ENCODE peak calls at places on chromosome 11, in eight cellular contexts. C is cortex of kidney, X is iPS DF 6.9, V is AG04449, W is ureter, P is cardiac fibroblast, I is frontal cortex, U is tibial nerve. Y is an unnamed sample.

GRCh38 chr11:15826826-15827225 is 529.5 kb downstream of the SOX6 start:
- DNase-seq in C (no peak), X (peak; percentile 39), V (no peak), W (no peak), P (peak; percentile 61), I (no peak), U (no peak), Y (no peak)

GRCh38 chr11:1072116-1072820 is 2.4 kb upstream of the MUC2 start:
- DNase-seq in C (no peak), X (no peak), V (no peak), W (no peak), P (peak; percentile 79), I (peak; percentile 53), U (no peak), Y (no peak)

GRCh38 chr11:34644669-34645406 is 23.9 kb downstream of the EHF start:
- DNase-seq in C (no peak), X (no peak), V (peak; percentile 63), W (no peak), P (peak; percentile 54), I (no peak), U (no peak), Y (no peak)

GRCh38 chr11:43738600-43739409 is 58.3 kb downstream of the HSD17B12 start:
- DNase-seq in C (no peak), X (no peak), V (peak; percentile 58), W (peak; percentile 45), P (peak; percentile 89), I (no peak), U (no peak), Y (no peak)

GRCh38 chr11:112465433-112466024 is 204.9 kb upstream of the PLET1 start:
- DNase-seq in C (no peak), X (no peak), V (no peak), W (no peak), P (no peak), I (no peak), U (no peak), Y (no peak)

GRCh38 chr11:69558519-69558941 is 77.1 kb downstream of the LINC01488 start:
- DNase-seq in C (no peak), X (no peak), V (no peak), W (no peak), P (no peak), I (no peak), U (no peak), Y (no peak)

GRCh38 chr11:17188675-17189074 is 19.1 kb downstream of the PIK3C2A start:
- DNase-seq in C (no peak), X (no peak), V (no peak), W (no peak), P (no peak), I (no peak), U (no peak), Y (no peak)

GRCh38 chr11:17384002-17384511 is 4.4 kb downstream of the KCNJ11 start:
- DNase-seq in C (no peak), X (peak; percentile 80), V (peak; percentile 26), W (peak; percentile 79), P (peak; percentile 89), I (no peak), U (peak; percentile 23), Y (peak; percentile 83)

GRCh38 chr11:94746721-94747120 is 21.4 kb upstream of the AMOTL1 start:
- DNase-seq in C (no peak), X (no peak), V (no peak), W (no peak), P (no peak), I (no peak), U (no peak), Y (peak; percentile 76)

GRCh38 chr11:123429851-123430735 is at the start of gene GRAMD1B:
- DNase-seq in C (no peak), X (peak; percentile 33), V (peak; percentile 71), W (peak; percentile 50), P (peak; percentile 65), I (peak; percentile 59), U (no peak), Y (peak; percentile 59)

GRCh38 chr11:46332568-46333128 is 14.6 kb upstream of the DGKZ start:
- DNase-seq in C (no peak), X (no peak), V (no peak), W (no peak), P (no peak), I (peak; percentile 56), U (no peak), Y (no peak)

GRCh38 chr11:112965601-112966125 is 4.4 kb downstream of the NCAM1 start:
- DNase-seq in C (no peak), X (no peak), V (no peak), W (no peak), P (no peak), I (no peak), U (no peak), Y (no peak)

GRCh38 chr11:2663915-2664314 is 35.9 kb downstream of the KCNQ1OT1 start:
- DNase-seq in C (no peak), X (no peak), V (no peak), W (no peak), P (no peak), I (no peak), U (no peak), Y (no peak)

GRCh38 chr11:118895093-118896039 is 11.7 kb downstream of the CXCR5 start:
- DNase-seq in C (no peak), X (no peak), V (no peak), W (no peak), P (no peak), I (no peak), U (no peak), Y (peak; percentile 31)

GRCh38 chr11:90134420-90135003 is at the start of gene NAALAD2:
- DNase-seq in C (no peak), X (peak; percentile 11), V (no peak), W (peak; percentile 44), P (peak; percentile 73), I (peak; percentile 8), U (peak; percentile 24), Y (no peak)

GRCh38 chr11:33696931-33697638 is 3.5 kb downstream of the C11orf91 start:
- DNase-seq in C (no peak), X (no peak), V (no peak), W (no peak), P (no peak), I (no peak), U (no peak), Y (no peak)

GRCh38 chr11:70490208-70490607 is 91.9 kb downstream of the CTTN start:
- DNase-seq in C (no peak), X (no peak), V (no peak), W (no peak), P (no peak), I (no peak), U (no peak), Y (no peak)

GRCh38 chr11:107564877-107565218 is 687 bp downstream of the ALKBH8 start:
- DNase-seq in C (no peak), X (no peak), V (no peak), W (no peak), P (no peak), I (no peak), U (no peak), Y (no peak)

GRCh38 chr11:93686812-93687211 is 25.3 kb downstream of the CEP295 start:
- DNase-seq in C (no peak), X (no peak), V (no peak), W (no peak), P (peak; percentile 92), I (no peak), U (no peak), Y (no peak)

GRCh38 chr11:119101367-119101758 is 290 bp downstream of the DPAGT1 start:
- DNase-seq in C (no peak), X (no peak), V (no peak), W (no peak), P (no peak), I (no peak), U (no peak), Y (no peak)

GRCh38 chr11:33692013-33692504 is 8.6 kb downstream of the C11orf91 start:
- DNase-seq in C (no peak), X (no peak), V (peak; percentile 88), W (peak; percentile 77), P (peak; percentile 97), I (peak; percentile 46), U (peak; percentile 63), Y (peak; percentile 79)

GRCh38 chr11:67345949-67346819 is 7.2 kb downstream of the POLD4 start:
- DNase-seq in C (no peak), X (no peak), V (no peak), W (no peak), P (peak; percentile 77), I (no peak), U (no peak), Y (peak; percentile 91)

GRCh38 chr11:3840870-3841425 is at the start of gene RHOG:
- DNase-seq in C (no peak), X (no peak), V (no peak), W (peak; percentile 90), P (peak; percentile 90), I (peak; percentile 90), U (peak; percentile 60), Y (peak; percentile 83)

GRCh38 chr11:35237860-35238715 is 99.1 kb downstream of the CD44 start:
- DNase-seq in C (no peak), X (peak; percentile 71), V (no peak), W (no peak), P (peak; percentile 40), I (no peak), U (no peak), Y (peak; percentile 46)

GRCh38 chr11:118152552-118153471 is at the start of gene SCN4B:
- DNase-seq in C (no peak), X (no peak), V (no peak), W (peak; percentile 60), P (peak; percentile 56), I (peak; percentile 87), U (no peak), Y (peak; percentile 19)

GRCh38 chr11:86515297-86516094 is 140.8 kb downstream of the CCDC81 start:
- DNase-seq in C (no peak), X (no peak), V (peak; percentile 72), W (no peak), P (peak; percentile 76), I (no peak), U (no peak), Y (no peak)

GRCh38 chr11:27509953-27510352 is 3.4 kb upstream of the LIN7C start:
- DNase-seq in C (no peak), X (no peak), V (no peak), W (no peak), P (no peak), I (no peak), U (no peak), Y (no peak)

GRCh38 chr11:74816664-74817063 is 68.0 kb downstream of the RNF169 start:
- DNase-seq in C (no peak), X (no peak), V (no peak), W (no peak), P (no peak), I (no peak), U (no peak), Y (no peak)

GRCh38 chr11:67646535-67647336 is 3.8 kb downstream of the ACY3 start:
- DNase-seq in C (no peak), X (no peak), V (no peak), W (peak; percentile 39), P (no peak), I (no peak), U (no peak), Y (peak; percentile 88)

GRCh38 chr11:59872076-59872475 is 5.8 kb upstream of the TCN1 start:
- DNase-seq in C (no peak), X (no peak), V (no peak), W (no peak), P (no peak), I (no peak), U (no peak), Y (no peak)

GRCh38 chr11:122863704-122864326 is 18.7 kb upstream of the JHY start:
- DNase-seq in C (no peak), X (no peak), V (no peak), W (no peak), P (peak; percentile 66), I (peak; percentile 29), U (peak; percentile 28), Y (peak; percentile 29)

GRCh38 chr11:115501895-115502589 is 2.2 kb downstream of the CADM1 start:
- DNase-seq in C (no peak), X (no peak), V (no peak), W (no peak), P (no peak), I (no peak), U (no peak), Y (no peak)

GRCh38 chr11:1326435-1327063 is 17.1 kb upstream of the TOLLIP start:
- DNase-seq in C (no peak), X (no peak), V (no peak), W (no peak), P (no peak), I (no peak), U (no peak), Y (no peak)

GRCh38 chr11:2791521-2792375 is 92.0 kb upstream of the KCNQ1OT1 start:
- DNase-seq in C (no peak), X (no peak), V (no peak), W (peak; percentile 43), P (no peak), I (no peak), U (peak; percentile 15), Y (no peak)